ENCODE peak calls at places on chromosomes 4 and X, in nine cellular contexts. A is heart left ventricle; D is keratinocyte; L is stomach; I is fibroblast of lung; H is CD4-positive, CD25-positive, alpha-beta regulatory T cell; C is tibial nerve; P is OCI-LY7; S is neural progenitor cell. E is an unnamed sample. For H3K4me1, the result is how much of the 10 kb centered on the place peaks cover.

GRCh38 chrX:109485470-109486340 is 3.8 kb upstream of the GUCY2F start:
- DNase-seq in H (peak), I (peak), L (peak), P (peak), S (peak), A (peak), D (no peak), C (peak), E (peak)

GRCh38 chr4:105496899-105497298 is 23.0 kb upstream of the PPA2 start:
- DNase-seq in S (peak), C (no peak), L (no peak), I (no peak), A (no peak), P (no peak), D (no peak), H (no peak), E (no peak)

GRCh38 chr4:94548571-94548970 is 96.8 kb downstream of the PDLIM5 start:
- DNase-seq in S (peak), P (no peak), I (peak), D (peak), L (no peak), C (no peak), H (no peak), A (peak), E (no peak)

GRCh38 chrX:12617241-12617640 is 174.0 kb upstream of the PRPS2 start:
- DNase-seq in C (no peak), H (no peak), I (no peak), L (no peak), P (no peak), S (no peak), D (no peak), A (no peak), E (no peak)

GRCh38 chr4:181877329-181877848 is 365.8 kb upstream of the TENM3 start:
- DNase-seq in C (no peak), P (no peak), H (no peak), S (no peak), A (no peak), L (no peak), I (peak), D (peak), E (no peak)

GRCh38 chrX:15441464-15441863 is 51.7 kb downstream of the PIR start:
- DNase-seq in S (peak), D (no peak), C (no peak), P (no peak), I (no peak), H (no peak), A (peak), L (no peak), E (no peak)

GRCh38 chrX:126165721-126166401 is at the start of gene DCAF12L2:
- DNase-seq in C (no peak), L (no peak), D (no peak), A (no peak), P (no peak), H (no peak), S (peak), I (no peak), E (no peak)

GRCh38 chrX:20538974-20539373 is 272.3 kb upstream of the RPS6KA3 start:
- DNase-seq in I (no peak), C (no peak), D (no peak), P (no peak), S (no peak), H (no peak), A (no peak), L (no peak), E (no peak)

GRCh38 chr4:80540785-80541469 is 205.4 kb downstream of the CFAP299 start:
- DNase-seq in I (peak), L (no peak), A (no peak), S (no peak), P (peak), C (no peak), D (no peak), H (peak), E (no peak)

GRCh38 chr4:11337287-11337686 is 91.4 kb downstream of the HS3ST1 start:
- DNase-seq in D (no peak), H (no peak), A (no peak), P (no peak), C (no peak), L (no peak), I (no peak), S (no peak), E (no peak)

GRCh38 chr4:180669637-180670036 is 1573.6 kb upstream of the TENM3 start:
- DNase-seq in S (no peak), L (no peak), I (peak), D (no peak), C (no peak), H (no peak), P (no peak), A (no peak), E (no peak)

GRCh38 chrX:106323357-106323756 is 155.3 kb downstream of the PWWP3B start:
- DNase-seq in D (no peak), P (no peak), S (no peak), H (no peak), A (no peak), L (no peak), C (no peak), I (no peak), E (no peak)

GRCh38 chr4:2741626-2742025 is 14.5 kb downstream of the TNIP2 start:
- DNase-seq in D (no peak), A (peak), H (no peak), S (no peak), L (no peak), I (peak), C (no peak), P (no peak), E (no peak)

GRCh38 chr4:158810487-158811215 is 41.8 kb downstream of the FNIP2 start:
- DNase-seq in S (peak), D (no peak), A (peak), I (peak), C (no peak), H (no peak), P (no peak), L (peak), E (peak)

GRCh38 chr4:163681208-163681821 is 186.8 kb downstream of the TMA16 start:
- DNase-seq in L (no peak), D (no peak), P (peak), I (no peak), A (no peak), S (peak), H (peak), C (no peak), E (no peak)

GRCh38 chr4:105551968-105552746 is at the start of gene ARHGEF38:
- DNase-seq in D (no peak), S (peak), H (no peak), C (no peak), I (peak), L (peak), A (no peak), P (no peak), E (no peak)

GRCh38 chr4:177079327-177079726 is 230.3 kb upstream of the NEIL3 start:
- DNase-seq in A (no peak), H (no peak), S (no peak), I (no peak), L (no peak), D (no peak), P (no peak), C (no peak), E (no peak)

GRCh38 chrX:97109730-97110129 is 226.0 kb downstream of the RPA4 start:
- DNase-seq in P (no peak), H (no peak), D (no peak), C (no peak), I (no peak), S (no peak), A (no peak), L (no peak), E (no peak)

GRCh38 chrX:40746536-40746935 is 11.2 kb upstream of the MED14 start:
- DNase-seq in S (no peak), C (no peak), I (no peak), D (no peak), H (no peak), L (no peak), P (no peak), A (no peak), E (no peak)

GRCh38 chrX:103248553-103248952 is 6.4 kb downstream of the TCEAL8 start:
- DNase-seq in D (no peak), P (peak), S (no peak), L (no peak), C (no peak), I (peak), A (no peak), H (peak), E (no peak)

GRCh38 chr4:146023334-146023967 is 84.8 kb upstream of the ZNF827 start:
- DNase-seq in S (no peak), A (no peak), H (no peak), L (no peak), P (peak), C (no peak), D (no peak), I (no peak), E (no peak)

GRCh38 chrX:78375894-78376293 is 48.5 kb upstream of the CYSLTR1 start:
- DNase-seq in A (no peak), D (peak), L (no peak), H (peak), P (no peak), I (no peak), S (no peak), C (no peak), E (no peak)

GRCh38 chr4:113686950-113687718 is 74.4 kb downstream of the CAMK2D start:
- DNase-seq in I (peak), L (no peak), C (no peak), S (no peak), H (peak), A (no peak), P (no peak), D (no peak), E (no peak)

GRCh38 chr4:110480741-110481271 is 4.9 kb downstream of the ENPEP start:
- DNase-seq in P (no peak), H (no peak), L (no peak), S (no peak), C (no peak), D (no peak), A (no peak), I (peak), E (no peak)

GRCh38 chrX:130048686-130049222 is 61.5 kb downstream of the ELF4 start:
- DNase-seq in A (no peak), P (no peak), I (no peak), S (no peak), D (no peak), C (no peak), H (no peak), L (no peak), E (no peak)

GRCh38 chrX:2391869-2392606 is 108.7 kb downstream of the DHRSX start:
- DNase-seq in P (no peak), L (no peak), A (no peak), S (no peak), I (peak), C (no peak), H (no peak), D (peak), E (no peak)

GRCh38 chrX:125651426-125651825 is 331.8 kb downstream of the TEX13C start:
- DNase-seq in H (no peak), D (no peak), P (no peak), I (peak), C (no peak), A (no peak), L (no peak), S (no peak), E (no peak)

GRCh38 chr4:136505020-136505419 is 1027.3 kb downstream of the PCDH18 start:
- DNase-seq in I (peak), L (no peak), D (no peak), P (no peak), C (no peak), A (no peak), S (peak), H (no peak), E (no peak)

GRCh38 chr4:82801910-82802521 is 3.4 kb upstream of the SCD5 start:
- DNase-seq in P (peak), I (no peak), D (no peak), L (peak), H (no peak), C (no peak), S (no peak), A (no peak), E (no peak)

GRCh38 chr4:1122501-1122900 is 9.1 kb upstream of the RNF212 start:
- DNase-seq in H (no peak), S (no peak), L (no peak), A (no peak), I (no peak), C (no peak), D (no peak), P (no peak), E (no peak)

GRCh38 chrX:55120767-55121358 is 32.0 kb downstream of the PAGE2 start:
- DNase-seq in L (no peak), H (no peak), P (no peak), S (peak), C (no peak), I (peak), A (no peak), D (no peak), E (no peak)
- H3K27ac ChIP-seq in L (no peak), H (no peak), P (no peak), S (peak), C (no peak), I (no peak), A (no peak), D (no peak), E (no peak)

DNA sequence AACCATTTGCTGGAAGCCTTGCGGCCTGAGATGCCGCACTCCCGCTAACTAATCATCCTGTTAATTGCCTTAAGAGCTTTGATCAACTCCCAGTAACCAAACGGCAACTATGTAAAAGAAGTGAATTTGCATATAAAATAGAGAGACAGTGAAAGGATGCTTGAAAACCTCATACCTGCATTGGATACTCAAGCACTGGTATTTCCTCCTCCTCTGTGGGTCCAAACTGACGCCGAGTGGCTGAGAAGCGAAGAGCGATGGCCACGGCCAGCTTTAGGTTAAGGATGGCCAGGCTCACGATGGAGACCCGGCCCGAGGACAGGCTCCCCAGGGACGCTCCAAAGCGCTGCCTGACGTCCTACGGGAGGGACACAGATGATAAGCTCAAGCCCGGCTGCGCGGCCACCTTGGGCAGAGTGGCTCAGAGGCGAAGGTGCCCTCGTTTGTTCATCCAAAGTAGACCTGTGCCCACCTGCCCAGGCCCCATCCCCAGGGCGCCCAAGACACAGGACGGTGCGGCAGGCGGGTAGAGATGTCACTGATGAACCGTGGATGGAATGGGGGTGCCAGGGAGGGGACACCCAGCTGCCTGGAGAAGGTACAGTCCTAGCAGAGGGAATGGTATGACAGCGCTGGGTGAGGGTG is 43.6 kb downstream of the ACOX3 start:
- DNase-seq in H (no peak), I (no peak), D (no peak), C (no peak), A (peak), L (no peak), P (no peak), S (no peak), E (no peak)
- H3K4me1 ChIP-seq in H (under half), I (under half), D (under half), C (under half), A (under half), L (under half), P (under half), S (under half), E (under half)

GRCh38 chrX:72169008-72169728 is 12.4 kb upstream of the PIN4 start:
- DNase-seq in P (no peak), A (no peak), D (no peak), C (no peak), I (peak), H (peak), L (no peak), S (no peak), E (no peak)
- H3K4me3 ChIP-seq in P (no peak), A (no peak), D (no peak), C (peak), I (no peak), H (peak), L (no peak), S (no peak), E (no peak)

DNA sequence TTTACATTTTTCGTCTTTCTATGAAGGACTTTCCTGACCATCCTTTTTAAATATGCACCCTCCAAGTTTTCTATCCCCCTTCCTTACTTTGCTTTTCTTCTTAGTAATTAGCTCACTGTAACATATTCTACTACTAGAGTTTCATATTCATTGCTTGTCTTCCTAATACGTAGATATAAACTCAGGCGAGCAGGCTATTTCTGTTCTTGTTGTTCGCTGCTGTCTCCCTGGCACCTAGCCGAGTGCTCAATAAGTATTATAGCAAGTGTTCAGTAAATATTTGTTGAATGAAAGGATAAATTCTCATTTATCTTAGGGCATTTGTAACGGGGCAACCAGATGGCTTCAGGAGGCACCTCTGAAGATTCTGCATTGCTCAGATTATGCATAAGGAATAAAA is 6.8 kb upstream of the RHOH start:
- DNase-seq in L (peak), C (no peak), D (no peak), I (no peak), A (peak), S (no peak), H (no peak), P (no peak), E (no peak)
- H3K27ac ChIP-seq in L (peak), C (no peak), D (no peak), I (no peak), A (no peak), S (no peak), H (peak), P (peak), E (no peak)

GRCh38 chr4:38368612-38369011 is 295.4 kb upstream of the KLF3 start:
- DNase-seq in S (no peak), H (no peak), D (no peak), P (no peak), L (no peak), I (peak), A (no peak), C (no peak), E (no peak)

GRCh38 chr4:38365748-38366310 is 298.2 kb upstream of the KLF3 start:
- DNase-seq in A (no peak), C (no peak), S (no peak), I (no peak), H (no peak), P (no peak), L (no peak), D (no peak), E (no peak)

GRCh38 chr4:38367642-38368189 is 296.3 kb upstream of the KLF3 start:
- DNase-seq in C (no peak), I (no peak), A (no peak), D (no peak), L (no peak), S (no peak), H (no peak), P (no peak), E (no peak)

GRCh38 chr4:38366451-38366850 is 297.5 kb upstream of the KLF3 start:
- DNase-seq in L (no peak), I (peak), S (no peak), C (no peak), H (no peak), P (no peak), D (no peak), A (peak), E (peak)

GRCh38 chr4:38366997-38367396 is 297.0 kb upstream of the KLF3 start:
- DNase-seq in H (no peak), C (no peak), L (no peak), A (no peak), S (no peak), D (no peak), P (no peak), I (no peak), E (no peak)
- H3K4me1 ChIP-seq in H (under half), C (under half), L (under half), A (under half), S (under half), D (under half), P (under half), I (under half), E (under half)

DNA sequence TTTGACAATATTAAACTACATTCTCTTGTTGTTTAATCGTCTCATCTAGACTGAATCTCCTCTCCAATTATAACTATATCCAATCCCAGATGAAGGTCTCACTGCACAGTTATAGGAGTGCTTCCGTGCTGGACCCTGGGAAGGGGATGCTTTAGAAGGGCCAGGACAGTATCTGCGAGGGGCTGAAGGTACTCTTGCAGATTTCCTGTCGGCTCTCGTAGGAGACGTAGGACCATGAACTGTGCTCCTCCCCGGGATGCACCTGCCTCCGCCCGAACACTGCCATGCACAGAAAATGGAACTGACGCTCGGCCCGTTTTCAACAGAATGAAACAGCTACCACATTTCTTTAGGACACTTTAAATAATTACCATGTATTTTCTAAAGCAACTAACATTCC is 39.4 kb downstream of the FAT1 start:
- DNase-seq in D (no peak), C (no peak), P (no peak), L (no peak), H (no peak), S (no peak), I (no peak), A (no peak), E (no peak)
- H3K4me3 ChIP-seq in D (no peak), C (no peak), P (no peak), L (no peak), H (no peak), S (no peak), I (no peak), A (no peak), E (no peak)

GRCh38 chr4:156901871-156902270 is 69.7 kb downstream of the PDGFC start:
- DNase-seq in D (no peak), L (no peak), H (no peak), C (no peak), S (no peak), I (no peak), P (no peak), A (no peak), E (no peak)
- H3K27ac ChIP-seq in D (peak), L (no peak), H (no peak), C (no peak), S (no peak), I (no peak), P (no peak), A (no peak), E (no peak)

GRCh38 chr4:6324999-6325790 is 55.5 kb downstream of the WFS1 start:
- DNase-seq in S (peak), A (peak), L (peak), C (no peak), H (no peak), D (peak), I (peak), P (no peak), E (no peak)

GRCh38 chr4:6327220-6327917 is 57.7 kb downstream of the WFS1 start:
- DNase-seq in L (peak), I (peak), S (peak), P (peak), H (peak), C (peak), D (peak), A (peak), E (peak)

GRCh38 chr4:6326312-6327060 is 56.8 kb downstream of the WFS1 start:
- DNase-seq in A (no peak), P (no peak), C (no peak), S (no peak), L (no peak), D (no peak), H (no peak), I (no peak), E (no peak)

GRCh38 chr4:6324461-6324998 is 54.9 kb downstream of the WFS1 start:
- DNase-seq in I (no peak), P (no peak), L (no peak), C (no peak), A (no peak), H (no peak), S (no peak), D (no peak), E (no peak)

DNA sequence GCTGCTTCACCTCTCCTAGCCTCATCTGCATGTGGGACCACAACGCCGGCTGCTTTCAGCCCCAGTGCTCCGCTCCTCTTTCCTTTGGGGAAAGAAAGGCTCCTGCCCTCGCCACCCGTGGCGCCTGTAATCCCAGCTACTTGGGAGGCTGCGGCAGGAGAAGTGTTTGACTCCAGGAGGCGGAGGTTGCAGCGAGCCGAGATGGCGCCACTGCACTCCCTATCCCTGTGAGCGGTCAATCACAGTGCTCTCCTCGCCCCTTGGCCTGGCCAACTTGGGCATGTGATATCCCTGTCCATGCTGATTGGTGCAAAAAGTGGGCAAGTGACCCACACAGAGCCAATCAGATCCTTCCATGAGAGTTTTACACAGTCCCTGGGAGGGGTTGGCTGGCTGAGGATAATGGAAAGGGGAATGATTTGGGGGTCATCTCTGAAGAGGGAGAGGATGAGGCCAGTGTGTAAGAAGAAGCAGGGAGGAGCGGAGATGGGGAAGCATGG is 56.2 kb downstream of the WFS1 start:
- DNase-seq in D (no peak), P (no peak), H (no peak), L (no peak), I (no peak), S (no peak), A (no peak), C (no peak), E (no peak)
- H3K4me1 ChIP-seq in D (under half), P (under half), H (under half), L (under half), I (under half), S (under half), A (under half), C (under half), E (under half)

GRCh38 chr4:4642201-4643025 is 100.6 kb upstream of the STX18 start:
- DNase-seq in D (no peak), P (no peak), S (peak), L (no peak), I (no peak), A (no peak), C (no peak), H (no peak), E (no peak)
- H3K4me3 ChIP-seq in D (no peak), P (no peak), S (peak), L (no peak), I (no peak), A (no peak), C (no peak), H (no peak), E (no peak)